ENCODE peak calls at places on chromosomes 5 and 9, in six cellular contexts. O, N, Z, Q, I and B are unnamed samples.

GRCh38 chr5:94241288-94241651 is 377.1 kb downstream of the KIAA0825 start:
- DNase-seq in O (no peak), Q (no peak), N (no peak), I (no peak), Z (no peak), B (no peak)

GRCh38 chr5:113682497-113683136 is 169.1 kb downstream of the YTHDC2 start:
- DNase-seq in Z (no peak), N (no peak), I (peak), O (no peak), Q (no peak), B (no peak)

GRCh38 chr9:70488098-70488792 is 73.8 kb upstream of the KLF9 start:
- DNase-seq in Q (no peak), N (no peak), O (no peak), I (no peak), Z (no peak), B (no peak)

GRCh38 chr9:116007824-116008223 is 145.8 kb upstream of the PAPPA start:
- DNase-seq in O (no peak), Q (no peak), I (no peak), N (no peak), Z (no peak), B (no peak)

GRCh38 chr9:129776566-129776937 is 23.7 kb upstream of the PTGES start:
- DNase-seq in N (no peak), O (no peak), I (no peak), Q (no peak), Z (no peak), B (no peak)

GRCh38 chr5:99453181-99453580 is 524.4 kb upstream of the CHD1 start:
- DNase-seq in I (no peak), O (no peak), N (no peak), Q (no peak), Z (no peak), B (no peak)

GRCh38 chr5:156332245-156332644 is 5.3 kb downstream of the SGCD start:
- DNase-seq in Z (no peak), I (no peak), Q (no peak), N (no peak), O (no peak), B (no peak)

GRCh38 chr9:99474186-99474585 is 252.1 kb downstream of the SEC61B start:
- DNase-seq in I (no peak), N (no peak), Q (no peak), Z (no peak), O (no peak), B (no peak)

GRCh38 chr5:4866131-4866659 is 273.9 kb upstream of the ADAMTS16 start:
- DNase-seq in I (no peak), O (no peak), Q (no peak), Z (no peak), N (no peak), B (no peak)

GRCh38 chr9:100602302-100602930 is 24.5 kb downstream of the CAVIN4 start:
- DNase-seq in I (peak), Q (peak), Z (no peak), O (no peak), N (no peak), B (no peak)

GRCh38 chr9:107422189-107422802 is 67.3 kb downstream of the KLF4 start:
- DNase-seq in O (peak), Q (peak), I (peak), Z (peak), N (no peak), B (peak)